ENCODE peak calls at places on chromosomes 5 and 9, in six cellular contexts. Q is caudate nucleus, C is hypothalamus, O is heart left ventricle, T is fibroblast of the aortic adventitia, Y is GM19239. D is an unnamed sample.

GRCh38 chr9:70081120-70081495 is 37.5 kb downstream of the MAMDC2 start:
- DNase-seq in Q (no peak), C (no peak), O (no peak), T (peak; percentile 41), Y (no peak), D (peak; percentile 56)

GRCh38 chr9:115633099-115633498 is 515.1 kb upstream of the TNC start:
- DNase-seq in Q (no peak), C (no peak), O (no peak), T (peak; percentile 86), Y (no peak), D (peak; percentile 33)

GRCh38 chr5:62143268-62144229 is 162.5 kb upstream of the KIF2A start:
- DNase-seq in Q (no peak), C (no peak), O (no peak), T (peak; percentile 57), Y (no peak), D (no peak)

GRCh38 chr5:124264499-124264898 is 481.9 kb downstream of the ZNF608 start:
- DNase-seq in Q (no peak), C (no peak), O (no peak), T (peak; percentile 4), Y (no peak), D (no peak)

GRCh38 chr9:69324549-69325401 is at the start of gene ENTREP1:
- DNase-seq in Q (peak; percentile 30), C (peak; percentile 7), O (peak; percentile 86), T (peak; percentile 20), Y (peak; percentile 30), D (peak; percentile 72)

GRCh38 chr9:133887540-133888047 is 104.5 kb downstream of the VAV2 start:
- DNase-seq in Q (no peak), C (no peak), O (no peak), T (no peak), Y (no peak), D (no peak)

GRCh38 chr9:72932669-72933068 is 20.2 kb downstream of the ALDH1A1 start:
- DNase-seq in Q (no peak), C (no peak), O (no peak), T (no peak), Y (no peak), D (no peak)

GRCh38 chr9:129726322-129727160 is 26.3 kb downstream of the PTGES start:
- DNase-seq in Q (peak; percentile 29), C (peak; percentile 9), O (peak; percentile 77), T (peak; percentile 95), Y (peak; percentile 77), D (peak; percentile 56)

GRCh38 chr9:108550111-108550510 is 305.7 kb downstream of the ACTL7B start:
- DNase-seq in Q (no peak), C (no peak), O (no peak), T (peak; percentile 45), Y (no peak), D (no peak)

GRCh38 chr9:76206821-76207220 is 187.4 kb downstream of the RFK start:
- DNase-seq in Q (no peak), C (no peak), O (no peak), T (no peak), Y (no peak), D (no peak)

GRCh38 chr5:113280541-113280940 is 154.2 kb downstream of the TSSK1B start:
- DNase-seq in Q (no peak), C (no peak), O (no peak), T (no peak), Y (no peak), D (no peak)

D was measured in NCI-H226.